ENCODE peak calls at places on chromosomes 2 and 18, in seven cellular contexts. N, H, P, L, Q, A and K are unnamed samples.

GRCh38 chr18:48975817-48976649 is 25.3 kb upstream of the SMAD7 start:
- DNase-seq in N (no peak), H (peak; percentile 22), P (peak; percentile 70), L (peak; percentile 39), Q (no peak), A (peak; percentile 98), K (no peak)

GRCh38 chr18:28147674-28148171 is 29.2 kb downstream of the CDH2 start:
- DNase-seq in N (no peak), H (no peak), P (no peak), L (peak; percentile 43), Q (no peak), A (no peak), K (no peak)

GRCh38 chr2:214902273-214902672 is 92.8 kb upstream of the BARD1 start:
- DNase-seq in N (no peak), H (no peak), P (no peak), L (no peak), Q (no peak), A (no peak), K (no peak)

GRCh38 chr2:131104487-131105155 is 515 bp upstream of the PLEKHB2 start:
- DNase-seq in N (no peak), H (peak; percentile 89), P (peak; percentile 64), L (peak; percentile 85), Q (no peak), A (peak; percentile 67), K (peak; percentile 62)

GRCh38 chr2:128435576-128436497 is 117.2 kb upstream of the HS6ST1 start:
- DNase-seq in N (no peak), H (no peak), P (no peak), L (no peak), Q (peak; percentile 37), A (no peak), K (no peak)

GRCh38 chr2:2662847-2663356 is 331.8 kb upstream of the MYT1L start:
- DNase-seq in N (no peak), H (peak; percentile 65), P (no peak), L (no peak), Q (no peak), A (no peak), K (no peak)

GRCh38 chr18:45167109-45167551 is 448.1 kb upstream of the SLC14A2 start:
- DNase-seq in N (no peak), H (no peak), P (no peak), L (no peak), Q (no peak), A (no peak), K (no peak)

GRCh38 chr2:42067521-42067920 is 19.7 kb downstream of the PKDCC start:
- DNase-seq in N (no peak), H (no peak), P (peak; percentile 70), L (no peak), Q (no peak), A (no peak), K (no peak)

GRCh38 chr2:215397632-215398341 is 38.1 kb downstream of the FN1 start:
- DNase-seq in N (no peak), H (no peak), P (no peak), L (no peak), Q (no peak), A (no peak), K (no peak)

GRCh38 chr18:75067996-75068645 is 140.8 kb downstream of the PTGR3 start:
- DNase-seq in N (no peak), H (no peak), P (no peak), L (no peak), Q (no peak), A (no peak), K (no peak)

GRCh38 chr2:85457877-85458316 is 39.4 kb downstream of the SH2D6 start:
- DNase-seq in N (no peak), H (no peak), P (peak; percentile 51), L (no peak), Q (no peak), A (peak; percentile 16), K (no peak)

GRCh38 chr2:46632349-46632748 is 153.0 kb downstream of the TMEM247 start:
- DNase-seq in N (peak; percentile 63), H (peak; percentile 68), P (no peak), L (peak; percentile 54), Q (no peak), A (peak; percentile 37), K (peak; percentile 32)

GRCh38 chr2:15170068-15170775 is 390.9 kb downstream of the NBAS start:
- DNase-seq in N (no peak), H (no peak), P (no peak), L (peak; percentile 15), Q (no peak), A (peak; percentile 49), K (no peak)

GRCh38 chr2:28054916-28055315 is 164.4 kb downstream of the BABAM2 start:
- DNase-seq in N (no peak), H (no peak), P (no peak), L (peak; percentile 34), Q (no peak), A (no peak), K (no peak)

GRCh38 chr2:70643715-70644114 is 90.1 kb upstream of the TGFA start:
- DNase-seq in N (peak; percentile 72), H (no peak), P (peak; percentile 33), L (no peak), Q (no peak), A (peak; percentile 68), K (peak; percentile 42)

GRCh38 chr2:156057647-156058046 is 274.9 kb downstream of the NR4A2 start:
- DNase-seq in N (no peak), H (no peak), P (no peak), L (no peak), Q (no peak), A (no peak), K (no peak)

GRCh38 chr2:164655750-164656149 is 34.5 kb upstream of the GRB14 start:
- DNase-seq in N (no peak), H (no peak), P (no peak), L (peak; percentile 8), Q (no peak), A (no peak), K (no peak)

GRCh38 chr2:109494842-109495241 is 118.9 kb downstream of the SEPTIN10 start:
- DNase-seq in N (no peak), H (no peak), P (peak; percentile 58), L (no peak), Q (no peak), A (no peak), K (no peak)

GRCh38 chr2:54632733-54633692 is 90.4 kb upstream of the EML6 start:
- DNase-seq in N (no peak), H (no peak), P (no peak), L (peak; percentile 55), Q (no peak), A (peak; percentile 24), K (no peak)

GRCh38 chr2:234139755-234140154 is 89.3 kb downstream of the SPP2 start:
- DNase-seq in N (no peak), H (no peak), P (no peak), L (no peak), Q (no peak), A (no peak), K (no peak)

GRCh38 chr2:234343297-234343696 is 153.6 kb downstream of the ARL4C start:
- DNase-seq in N (no peak), H (no peak), P (no peak), L (no peak), Q (no peak), A (no peak), K (no peak)

GRCh38 chr2:113174369-113174735 is 581 bp downstream of the PSD4 start:
- DNase-seq in N (peak; percentile 23), H (no peak), P (no peak), L (no peak), Q (no peak), A (no peak), K (no peak)

GRCh38 chr2:36663851-36664715 is 32.4 kb upstream of the VIT start:
- DNase-seq in N (peak; percentile 68), H (peak; percentile 33), P (peak; percentile 32), L (peak; percentile 74), Q (peak; percentile 26), A (peak; percentile 58), K (peak; percentile 48)

GRCh38 chr2:196274387-196274809 is 103.0 kb upstream of the STK17B start:
- DNase-seq in N (peak; percentile 23), H (peak; percentile 80), P (peak; percentile 31), L (no peak), Q (no peak), A (no peak), K (no peak)

GRCh38 chr2:63639344-63639743 is 50.6 kb downstream of the MDH1 start:
- DNase-seq in N (no peak), H (no peak), P (no peak), L (no peak), Q (no peak), A (peak; percentile 31), K (no peak)

GRCh38 chr2:150234787-150235512 is 252.5 kb downstream of the RND3 start:
- DNase-seq in N (no peak), H (no peak), P (peak; percentile 27), L (peak; percentile 96), Q (peak; percentile 59), A (no peak), K (no peak)

GRCh38 chr18:77108001-77108692 is 24.4 kb downstream of the MBP start:
- DNase-seq in N (peak; percentile 67), H (no peak), P (peak; percentile 59), L (peak; percentile 94), Q (no peak), A (no peak), K (peak; percentile 41)